ENCODE peak calls at places on chromosomes 16 and 17, in ten cellular contexts. N is prostate gland; P is Peyer's patch; F is A673; D is psoas muscle; X is vagina; Y is CD4-positive, CD25-positive, alpha-beta regulatory T cell; K is esophagus squamous epithelium; C is BE2C; L is cardiac muscle cell. W is an unnamed sample. For H3K9me3, the result is how much of the 10 kb centered on the place peaks cover.

GRCh38 chr17:4551796-4552525 is 3.2 kb downstream of the MYBBP1A start:
- DNase-seq in N (no peak), D (peak), K (no peak), F (no peak), Y (no peak), C (no peak), X (no peak), L (no peak), P (no peak), W (no peak)

GRCh38 chr17:1533649-1534325 is 17.4 kb upstream of the INPP5K start:
- DNase-seq in X (no peak), F (no peak), K (no peak), P (no peak), D (no peak), L (no peak), C (no peak), Y (no peak), N (no peak), W (no peak)

GRCh38 chr17:45782889-45783592 is 1.1 kb upstream of the CRHR1 start:
- DNase-seq in N (no peak), C (peak), P (no peak), Y (no peak), X (no peak), F (peak), K (no peak), D (peak), L (peak), W (no peak)

GRCh38 chr16:17224859-17225258 is 245.9 kb downstream of the XYLT1 start:
- DNase-seq in Y (no peak), D (peak), P (peak), K (no peak), X (no peak), F (no peak), C (no peak), L (peak), N (peak), W (no peak)

GRCh38 chr17:76909971-76910760 is 42.0 kb downstream of the MGAT5B start:
- DNase-seq in D (no peak), P (no peak), K (no peak), N (peak), C (no peak), L (peak), Y (no peak), F (peak), X (no peak), W (peak)

GRCh38 chr17:43766413-43767052 is 7.9 kb upstream of the SOST start:
- DNase-seq in D (no peak), L (peak), P (peak), X (no peak), C (peak), F (peak), N (peak), K (no peak), Y (peak), W (no peak)

GRCh38 chr17:49910858-49911204 is 58.2 kb upstream of the DLX4 start:
- DNase-seq in D (no peak), X (no peak), C (no peak), Y (no peak), P (no peak), N (no peak), F (no peak), L (no peak), K (no peak), W (no peak)

GRCh38 chr17:60538726-60539125 is 12.7 kb upstream of the APPBP2 start:
- DNase-seq in F (no peak), K (no peak), Y (no peak), P (no peak), C (no peak), X (no peak), L (no peak), D (no peak), N (no peak), W (no peak)

GRCh38 chr17:31008374-31009035 is 37.7 kb downstream of the RNF135 start:
- DNase-seq in N (peak), K (no peak), D (peak), C (no peak), F (peak), P (peak), Y (peak), L (peak), X (no peak), W (no peak)

GRCh38 chr16:71537643-71538042 is 11.4 kb downstream of the CHST4 start:
- DNase-seq in L (peak), K (no peak), X (no peak), Y (peak), F (peak), D (no peak), N (peak), C (peak), P (no peak), W (no peak)

GRCh38 chr16:89598199-89598598 is 15.2 kb upstream of the DPEP1 start:
- DNase-seq in X (no peak), P (no peak), F (peak), Y (no peak), L (peak), N (no peak), K (no peak), C (no peak), D (no peak), W (no peak)

GRCh38 chr17:50112694-50113093 is 17.3 kb downstream of the SAMD14 start:
- DNase-seq in K (no peak), L (no peak), D (peak), Y (no peak), X (no peak), N (no peak), P (no peak), F (no peak), C (no peak), W (no peak)

GRCh38 chr17:31802502-31802901 is 56.5 kb downstream of the COPRS start:
- DNase-seq in F (peak), K (no peak), C (no peak), D (no peak), N (no peak), Y (no peak), L (no peak), P (no peak), X (no peak), W (no peak)

GRCh38 chr17:41769346-41769862 is 17.1 kb downstream of the JUP start:
- DNase-seq in C (no peak), F (no peak), P (no peak), N (no peak), L (no peak), K (no peak), D (no peak), X (no peak), Y (no peak), W (no peak)

GRCh38 chr17:78122221-78122990 is 6.1 kb downstream of the TMC6 start:
- DNase-seq in L (no peak), C (no peak), Y (no peak), F (no peak), N (no peak), X (no peak), K (no peak), D (no peak), P (no peak), W (no peak)

GRCh38 chr16:30166202-30166902 is 17.1 kb upstream of the CORO1A start:
- DNase-seq in Y (no peak), P (peak), L (no peak), K (no peak), N (no peak), C (no peak), D (no peak), F (no peak), X (no peak), W (no peak)

GRCh38 chr17:74633261-74633783 is 9.8 kb upstream of the CD300E start:
- DNase-seq in C (no peak), K (no peak), D (no peak), N (no peak), F (no peak), Y (no peak), L (no peak), P (no peak), X (no peak), W (no peak)

GRCh38 chr16:72878301-72879269 is 169.3 kb downstream of the ZFHX3 start:
- DNase-seq in L (peak), D (no peak), C (peak), P (no peak), Y (no peak), X (no peak), F (peak), N (no peak), K (no peak), W (no peak)

GRCh38 chr16:80684906-80685305 is 119.5 kb downstream of the CDYL2 start:
- DNase-seq in X (peak), D (no peak), P (no peak), N (no peak), L (no peak), K (no peak), F (no peak), Y (no peak), C (no peak), W (no peak)

GRCh38 chr16:70770968-70771552 is 29.9 kb downstream of the VAC14 start:
- DNase-seq in K (no peak), N (peak), C (peak), F (peak), X (no peak), P (peak), D (peak), L (peak), Y (peak), W (no peak)

GRCh38 chr16:14074544-14074943 is 3.4 kb downstream of the MRTFB start:
- DNase-seq in K (no peak), Y (no peak), L (no peak), N (no peak), X (no peak), F (no peak), C (no peak), P (no peak), D (no peak), W (no peak)

GRCh38 chr17:17303010-17303846 is at the start of gene NT5M:
- DNase-seq in F (peak), N (peak), C (peak), L (peak), X (no peak), D (peak), P (peak), Y (peak), K (no peak), W (peak)

GRCh38 chr16:12540290-12540689 is 263.4 kb downstream of the CPPED1 start:
- DNase-seq in K (no peak), C (no peak), X (no peak), F (no peak), P (no peak), L (no peak), N (no peak), Y (no peak), D (no peak), W (no peak)

GRCh38 chr16:19168173-19169080 is at the start of gene SYT17:
- DNase-seq in F (no peak), K (no peak), D (peak), N (peak), C (peak), P (no peak), X (no peak), Y (no peak), L (no peak), W (no peak)

GRCh38 chr17:34511265-34511664 is 68.1 kb upstream of the TMEM132E start:
- DNase-seq in L (peak), F (no peak), D (no peak), X (no peak), Y (no peak), K (no peak), P (no peak), N (no peak), C (peak), W (no peak)

DNA sequence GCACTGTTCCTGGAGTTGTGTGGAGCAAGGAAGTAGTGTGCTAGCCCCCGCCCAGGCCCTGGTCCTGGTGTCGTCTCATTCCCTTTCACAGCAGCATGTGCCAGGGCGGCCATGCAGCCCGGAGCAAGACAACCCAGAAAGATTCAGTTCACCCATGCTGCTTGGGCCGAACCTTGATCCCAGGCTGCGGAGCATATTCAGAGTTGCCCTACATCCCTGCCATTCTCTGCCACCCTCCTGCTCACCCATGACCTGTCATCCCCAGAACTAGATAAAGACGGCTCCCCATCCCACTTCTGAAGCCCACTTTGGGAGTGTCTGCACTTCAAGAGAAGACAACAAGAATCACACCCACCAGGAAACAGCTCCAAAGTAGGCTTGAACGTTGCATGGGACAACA is 2452.5 kb downstream of the TP53TG3F start:
- DNase-seq in F (no peak), Y (no peak), C (no peak), K (no peak), D (no peak), X (no peak), N (no peak), P (no peak), L (no peak), W (no peak)
- H3K9me3 ChIP-seq in F (under half), Y (under half), C (under half), K (under half), D (under half), X (under half), N (under half), P (under half), L (under half), W (under half)

GRCh38 chr16:3408561-3409197 is 7.7 kb downstream of the ZNF174 start:
- DNase-seq in F (no peak), N (no peak), Y (no peak), C (no peak), L (no peak), X (no peak), D (no peak), P (no peak), K (no peak), W (no peak)

DNA sequence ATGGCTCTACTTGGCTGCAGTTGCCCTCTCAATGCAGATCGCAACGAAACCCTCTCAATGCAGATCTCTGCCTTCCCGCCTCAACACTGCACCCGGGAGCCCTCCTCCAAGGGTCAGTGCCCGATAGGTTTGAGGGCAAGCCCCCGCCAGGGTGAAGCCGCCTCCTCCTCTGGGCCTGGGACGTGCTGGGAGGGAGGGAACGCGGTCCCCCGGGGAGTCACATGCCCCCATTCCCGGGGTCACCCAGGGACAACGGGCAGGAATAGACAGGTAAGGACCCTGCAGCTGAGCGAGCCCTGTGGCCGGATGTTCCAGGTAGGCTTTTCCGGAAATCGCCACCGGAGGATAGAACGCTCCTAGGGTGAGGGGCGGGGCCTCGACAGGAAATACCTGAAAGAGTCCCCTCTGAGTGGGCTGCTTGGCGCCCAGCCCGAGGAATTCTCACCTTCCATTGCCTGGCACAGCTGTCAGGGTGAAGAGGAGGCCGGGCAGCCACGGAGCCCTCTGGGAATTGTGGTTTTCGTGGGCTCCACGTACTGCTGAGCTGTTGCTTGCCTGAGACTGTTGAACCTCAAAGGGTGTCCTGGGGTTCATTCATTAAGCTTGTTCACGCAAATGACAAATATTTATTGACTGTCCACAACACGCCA is 12.8 kb downstream of the ZNF174 start:
- DNase-seq in C (peak), X (no peak), K (no peak), Y (no peak), N (no peak), D (no peak), L (peak), F (no peak), P (no peak), W (no peak)
- H3K9me3 ChIP-seq in C (under half), X (under half), K (under half), Y (under half), N (under half), D (half or more), L (under half), F (half or more), P (under half), W (under half)

GRCh38 chr16:63808730-63809129 is 1313.1 kb downstream of the CDH11 start:
- DNase-seq in K (no peak), L (no peak), N (no peak), F (no peak), Y (no peak), D (no peak), C (no peak), P (no peak), X (no peak), W (no peak)

GRCh38 chr16:63806794-63807506 is 1314.9 kb downstream of the CDH11 start:
- DNase-seq in L (no peak), X (no peak), C (no peak), P (no peak), K (no peak), N (no peak), F (no peak), Y (no peak), D (no peak), W (no peak)

GRCh38 chr16:63804126-63804525 is 1317.7 kb downstream of the CDH11 start:
- DNase-seq in K (no peak), F (no peak), C (no peak), N (no peak), X (no peak), D (no peak), Y (no peak), P (no peak), L (no peak), W (no peak)
- H3K9me3 ChIP-seq in K (under half), F (under half), C (under half), N (under half), X (under half), D (under half), Y (under half), P (under half), L (under half), W (under half)

GRCh38 chr17:72121164-72122001 is 563 bp downstream of the SOX9 start:
- DNase-seq in C (peak), P (no peak), F (peak), K (no peak), Y (no peak), D (peak), L (peak), X (no peak), N (no peak), W (no peak)
- H3K9me3 ChIP-seq in C (under half), P (under half), F (under half), K (under half), Y (under half), D (under half), L (under half), X (under half), N (under half), W (under half)

GRCh38 chr16:5466551-5466950 is 369.0 kb upstream of the EEF2KMT start:
- DNase-seq in N (no peak), D (no peak), P (no peak), F (no peak), L (no peak), X (no peak), C (no peak), Y (no peak), K (no peak), W (no peak)
- H3K9me3 ChIP-seq in N (under half), D (under half), P (under half), F (under half), L (under half), X (under half), C (under half), Y (under half), K (under half), W (under half)

GRCh38 chr16:22005746-22006145 is 2.2 kb upstream of the MOSMO start:
- DNase-seq in L (no peak), D (no peak), C (no peak), K (no peak), P (no peak), X (no peak), N (no peak), F (no peak), Y (no peak), W (no peak)

GRCh38 chr16:22008215-22009142 is 568 bp downstream of the MOSMO start:
- DNase-seq in P (peak), N (no peak), F (no peak), X (no peak), L (no peak), D (peak), Y (peak), C (peak), K (no peak), W (no peak)

GRCh38 chr16:22007509-22008214 is at the start of gene MOSMO:
- DNase-seq in D (peak), Y (peak), K (no peak), L (peak), C (peak), P (peak), F (peak), N (peak), X (no peak), W (no peak)

GRCh38 chr16:22006636-22007035 is 1.3 kb upstream of the MOSMO start:
- DNase-seq in F (no peak), N (no peak), K (no peak), P (no peak), X (no peak), Y (no peak), C (no peak), D (no peak), L (no peak), W (no peak)

DNA sequence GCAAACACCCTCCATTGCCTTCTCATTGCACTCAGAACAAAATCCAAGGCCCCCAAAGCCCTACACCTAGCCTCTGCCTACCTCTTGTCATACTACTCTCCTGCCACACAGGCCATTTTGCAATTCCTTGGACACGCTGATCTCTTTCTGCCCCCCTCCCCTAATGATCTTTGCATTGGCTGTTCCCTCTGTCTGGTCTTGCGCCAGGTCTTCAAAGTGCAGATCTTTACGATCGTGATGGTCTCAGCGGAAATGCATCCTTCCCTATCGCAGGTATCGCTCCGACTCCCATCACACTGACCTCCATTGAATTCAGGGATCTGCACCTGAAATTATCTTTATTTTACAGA is 777 bp upstream of the MOSMO start:
- DNase-seq in P (no peak), Y (no peak), N (no peak), X (no peak), K (no peak), F (no peak), C (no peak), L (no peak), D (no peak), W (no peak)
- H3K9me3 ChIP-seq in P (under half), Y (under half), N (under half), X (under half), K (under half), F (under half), C (under half), L (under half), D (under half), W (under half)

GRCh38 chr16:56774009-56774408 is 44.1 kb downstream of the NUP93 start:
- DNase-seq in C (no peak), D (no peak), L (no peak), K (no peak), N (no peak), P (no peak), Y (no peak), X (no peak), F (peak), W (no peak)

GRCh38 chr16:56775162-56775561 is 45.2 kb downstream of the NUP93 start:
- DNase-seq in L (no peak), P (no peak), D (no peak), X (no peak), F (no peak), N (no peak), C (no peak), Y (no peak), K (no peak), W (no peak)

GRCh38 chr16:56773531-56773930 is 43.6 kb downstream of the NUP93 start:
- DNase-seq in X (no peak), N (peak), L (no peak), Y (no peak), F (no peak), C (no peak), K (no peak), D (no peak), P (no peak), W (no peak)

GRCh38 chr16:56769674-56770073 is 39.7 kb downstream of the NUP93 start:
- DNase-seq in F (peak), K (no peak), C (no peak), P (no peak), Y (no peak), L (no peak), X (no peak), N (no peak), D (no peak), W (no peak)

DNA sequence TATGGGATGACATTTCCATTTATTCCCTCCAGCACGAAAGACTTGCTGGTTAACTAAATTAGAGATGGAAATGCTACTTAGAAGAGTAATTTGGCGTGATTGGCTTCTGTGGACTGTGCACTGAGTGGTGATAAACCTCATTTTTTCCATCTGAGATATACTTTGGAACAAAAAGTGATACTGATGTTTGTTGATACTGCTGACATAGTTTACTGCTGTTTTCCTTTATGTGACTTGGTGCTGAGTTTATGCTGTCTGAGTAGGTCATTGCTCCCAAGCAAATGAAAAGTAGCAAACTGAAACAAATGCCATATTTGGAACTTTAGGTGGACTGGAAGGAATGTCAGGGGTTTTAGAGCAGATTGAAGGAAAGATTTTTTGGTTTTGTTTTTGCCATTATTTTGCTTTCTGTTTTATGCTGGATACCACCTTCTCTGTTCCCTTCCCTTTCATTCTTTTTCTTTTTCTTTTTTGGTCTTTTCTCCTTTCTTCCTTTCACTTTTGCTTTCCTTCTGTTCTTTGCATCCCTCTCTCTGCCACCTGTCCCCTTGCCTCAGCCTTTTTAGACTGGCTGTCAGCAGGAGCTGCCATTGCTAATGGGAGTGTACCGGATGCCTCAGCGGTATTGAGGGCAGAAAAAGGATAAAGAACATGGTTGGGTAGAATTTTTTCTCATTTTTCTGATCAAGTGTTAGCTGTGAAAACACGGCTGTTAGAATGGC is 41.8 kb downstream of the NUP93 start:
- DNase-seq in Y (no peak), F (no peak), N (no peak), K (no peak), C (no peak), D (no peak), X (no peak), P (no peak), L (no peak), W (no peak)
- H3K9me3 ChIP-seq in Y (under half), F (under half), N (under half), K (under half), C (under half), D (under half), X (under half), P (under half), L (under half), W (under half)

W was measured in iPS DF 6.9.